ENCODE peak calls at places on chromosomes 12 and 14, in four cellular contexts. Z, J, Q and N are unnamed samples.

GRCh38 chr14:28348797-28349196 is 417.8 kb upstream of the FOXG1 start:
- DNase-seq in Q (no peak), Z (no peak), J (peak), N (no peak)

GRCh38 chr14:44625098-44625497 is 118.0 kb upstream of the FSCB start:
- DNase-seq in Q (no peak), Z (no peak), J (no peak), N (no peak)

GRCh38 chr12:115439008-115439601 is 755.1 kb upstream of the TBX3 start:
- DNase-seq in J (no peak), Z (no peak), Q (no peak), N (no peak)

GRCh38 chr14:69270795-69271708 is 11.1 kb downstream of the GALNT16 start:
- DNase-seq in Z (no peak), Q (no peak), J (no peak), N (no peak)

GRCh38 chr12:3881208-3881980 is 8.2 kb upstream of the PARP11 start:
- DNase-seq in J (no peak), Z (no peak), Q (no peak), N (no peak)

GRCh38 chr14:68715032-68715924 is 77.6 kb downstream of the ZFP36L1 start:
- DNase-seq in Q (peak), J (no peak), Z (no peak), N (no peak)

GRCh38 chr12:104751024-104751570 is 207.0 kb downstream of the SLC41A2 start:
- DNase-seq in Z (no peak), Q (no peak), J (no peak), N (no peak)

GRCh38 chr12:57009949-57010626 is 3.7 kb upstream of the ZBTB39 start:
- DNase-seq in Q (no peak), J (no peak), Z (no peak), N (no peak)

GRCh38 chr12:124927325-124928094 is 13.1 kb upstream of the UBC start:
- DNase-seq in Z (peak), Q (peak), J (peak), N (no peak)

GRCh38 chr14:35883677-35884293 is 57.6 kb downstream of the BRMS1L start:
- DNase-seq in J (no peak), Q (peak), Z (peak), N (no peak)

GRCh38 chr12:58435647-58436046 is 484.7 kb downstream of the LRIG3 start:
- DNase-seq in J (no peak), Z (no peak), Q (no peak), N (no peak)

GRCh38 chr12:79415754-79416435 is 274.9 kb downstream of the PAWR start:
- DNase-seq in Q (no peak), J (no peak), Z (peak), N (no peak)

GRCh38 chr14:101970830-101971400 is 6.5 kb downstream of the DYNC1H1 start:
- DNase-seq in J (no peak), Z (no peak), Q (no peak), N (no peak)

GRCh38 chr14:32202941-32203882 is at the start of gene RNU6-8:
- DNase-seq in Z (peak), J (peak), Q (peak), N (peak)

GRCh38 chr14:37185670-37186069 is 12.1 kb upstream of the MIPOL1 start:
- DNase-seq in J (no peak), Q (no peak), Z (no peak), N (no peak)
- TF ChIP-seq CTCF in J (no peak), Q (no peak), Z (no peak), N (no peak)

DNA sequence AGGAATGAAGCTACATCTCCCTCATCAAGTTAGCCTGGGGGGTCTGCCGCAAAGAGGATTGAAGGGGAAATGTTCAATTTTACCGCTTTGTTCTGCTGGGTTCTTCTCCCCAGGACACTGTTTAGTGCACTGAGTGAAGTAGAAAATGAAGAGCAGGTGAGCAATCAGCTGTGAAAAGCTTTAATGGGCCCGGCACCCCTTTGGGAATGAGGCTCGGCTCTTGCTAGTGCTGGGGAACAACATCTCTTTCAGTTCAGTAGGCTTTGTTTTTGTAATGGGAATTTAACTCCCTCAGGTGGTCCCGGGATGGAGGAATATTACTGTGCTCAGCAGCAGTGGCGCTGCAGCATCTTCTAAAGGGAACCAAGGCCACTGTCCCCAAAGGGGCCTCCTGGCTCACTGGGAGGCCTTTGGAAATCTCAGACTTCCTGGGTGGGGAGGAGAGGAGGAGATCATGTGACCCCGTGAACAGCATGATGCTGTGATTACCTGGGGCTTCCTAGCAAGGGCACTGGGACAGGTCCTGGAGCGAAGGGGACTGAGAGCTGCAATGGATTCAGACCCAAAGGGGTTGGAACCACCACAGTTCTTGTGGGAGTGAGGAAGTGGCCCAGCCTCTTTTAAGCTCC is 85.2 kb upstream of the MAX start:
- DNase-seq in Q (no peak), Z (no peak), J (no peak), N (no peak)
- H3K4me3 ChIP-seq in Q (no peak), Z (no peak), J (no peak), N (no peak)

GRCh38 chr14:97584528-97584927 is 787.3 kb downstream of the VRK1 start:
- DNase-seq in J (no peak), Z (no peak), Q (no peak), N (no peak)
- TF ChIP-seq CTCF in J (no peak), Z (no peak), Q (no peak), N (no peak)

GRCh38 chr14:90342327-90342726 is 10.6 kb upstream of the NRDE2 start:
- DNase-seq in J (no peak), Q (no peak), Z (no peak), N (no peak)

GRCh38 chr14:90344920-90345557 is 13.3 kb upstream of the NRDE2 start:
- DNase-seq in Z (no peak), Q (no peak), J (no peak), N (no peak)

GRCh38 chr14:90336985-90337384 is 5.2 kb upstream of the NRDE2 start:
- DNase-seq in Z (no peak), J (no peak), Q (no peak), N (no peak)

GRCh38 chr14:90344285-90344684 is 12.5 kb upstream of the NRDE2 start:
- DNase-seq in Z (no peak), Q (no peak), J (no peak), N (no peak)

GRCh38 chr14:90341784-90342183 is 10.0 kb upstream of the NRDE2 start:
- DNase-seq in J (no peak), Z (no peak), Q (no peak), N (no peak)
- H3K4me3 ChIP-seq in J (no peak), Z (no peak), Q (no peak), N (no peak)

GRCh38 chr14:87049886-87050820 is 942.8 kb downstream of the GALC start:
- DNase-seq in J (no peak), Q (peak), Z (no peak), N (peak)
- TF ChIP-seq CTCF in J (no peak), Q (peak), Z (peak), N (peak)

GRCh38 chr14:76884853-76885276 is 58.7 kb downstream of the LRRC74A start:
- DNase-seq in J (peak), Z (no peak), Q (no peak), N (no peak)

GRCh38 chr14:76883437-76883836 is 57.2 kb downstream of the LRRC74A start:
- DNase-seq in J (no peak), Z (no peak), Q (no peak), N (no peak)

GRCh38 chr14:76880432-76880831 is 54.2 kb downstream of the LRRC74A start:
- DNase-seq in Q (no peak), Z (no peak), J (no peak), N (no peak)

GRCh38 chr14:76884394-76884793 is 58.2 kb downstream of the LRRC74A start:
- DNase-seq in J (no peak), Q (no peak), Z (no peak), N (no peak)

DNA sequence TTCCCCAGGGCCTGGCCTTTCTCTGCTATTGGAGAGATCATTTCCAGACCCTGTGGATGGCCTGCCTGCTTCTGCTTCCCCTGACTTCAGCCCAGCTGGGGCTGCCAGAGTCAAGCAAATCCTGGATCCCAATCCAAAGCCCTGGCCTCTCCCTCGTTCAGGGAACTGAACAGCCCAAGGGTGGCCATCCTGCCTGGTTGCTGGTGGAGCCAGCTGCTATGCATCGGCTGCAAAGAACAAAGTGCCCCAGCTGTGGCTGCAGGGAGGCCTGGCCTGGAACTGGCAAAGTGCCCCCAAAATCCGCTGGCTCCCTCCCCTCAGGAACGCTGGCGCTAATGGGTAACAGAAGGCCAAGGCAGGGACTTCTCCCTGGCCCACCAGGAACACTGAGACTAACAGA is 56.4 kb downstream of the LRRC74A start:
- DNase-seq in J (no peak), Z (no peak), Q (no peak), N (no peak)
- H3K4me3 ChIP-seq in J (no peak), Z (no peak), Q (no peak), N (no peak)

GRCh38 chr14:73374218-73374617 is 84.1 kb downstream of the NUMB start:
- DNase-seq in J (no peak), Q (no peak), Z (no peak), N (no peak)
- TF ChIP-seq CTCF in J (no peak), Q (no peak), Z (no peak), N (no peak)

GRCh38 chr14:80988742-80989429 is 33.5 kb downstream of the TSHR start:
- DNase-seq in J (no peak), Q (no peak), Z (no peak), N (no peak)
- H3K4me3 ChIP-seq in J (no peak), Q (no peak), Z (no peak), N (no peak)